ENCODE peak calls at places on chromosomes 4 and X, in nine cellular contexts. T is lower lobe of right lung, L is neural progenitor cell, F is esophagus squamous epithelium, B is AG09319, U is AG10803, J is stomach, C is upper lobe of right lung, W is MCF 10A. Z is an unnamed sample.

GRCh38 chr4:766559-767283 is 59.2 kb downstream of the CPLX1 start:
- DNase-seq in B (no peak), C (no peak), L (no peak), F (no peak), U (no peak), T (peak), J (no peak), W (no peak), Z (no peak)

GRCh38 chrX:119015407-119016242 is 41.2 kb downstream of the LONRF3 start:
- DNase-seq in L (no peak), F (no peak), C (peak), B (peak), T (peak), U (peak), J (peak), W (peak), Z (peak)

GRCh38 chrX:24282381-24283121 is 31.3 kb downstream of the SUPT20HL2 start:
- DNase-seq in B (peak), C (no peak), W (no peak), J (no peak), T (no peak), U (peak), F (no peak), L (peak), Z (no peak)

GRCh38 chr4:2860391-2861348 is 17.0 kb downstream of the ADD1 start:
- DNase-seq in C (peak), J (no peak), U (no peak), W (no peak), F (no peak), B (no peak), L (peak), T (peak), Z (no peak)

GRCh38 chr4:166432842-166433241 is 559.8 kb downstream of the TLL1 start:
- DNase-seq in F (no peak), T (no peak), W (no peak), U (no peak), B (no peak), C (no peak), J (no peak), L (no peak), Z (no peak)

GRCh38 chrX:103941201-103941975 is 21.0 kb upstream of the TMSB15B start:
- DNase-seq in F (no peak), U (peak), C (no peak), J (no peak), T (no peak), B (no peak), L (peak), W (peak), Z (no peak)

GRCh38 chr4:87057835-87058234 is 123.0 kb downstream of the AFF1 start:
- DNase-seq in L (no peak), C (no peak), B (no peak), U (no peak), F (no peak), T (no peak), W (no peak), J (no peak), Z (no peak)

GRCh38 chr4:32003548-32003947 is 1283.4 kb downstream of the PCDH7 start:
- DNase-seq in B (no peak), T (no peak), U (no peak), W (no peak), J (no peak), C (no peak), F (no peak), L (no peak), Z (no peak)

GRCh38 chrX:3345281-3346081 is 971 bp downstream of the MXRA5 start:
- DNase-seq in J (peak), T (peak), B (no peak), C (peak), U (peak), W (no peak), L (peak), F (no peak), Z (no peak)

GRCh38 chr4:141898336-141898735 is 262.0 kb downstream of the IL15 start:
- DNase-seq in T (no peak), W (no peak), U (peak), C (no peak), F (no peak), L (no peak), J (no peak), B (no peak), Z (no peak)

GRCh38 chr4:108303488-108304177 is 134.9 kb upstream of the LEF1 start:
- DNase-seq in W (peak), U (no peak), J (no peak), F (no peak), B (no peak), L (no peak), C (no peak), T (no peak), Z (no peak)

GRCh38 chrX:70219938-70220764 is 14.3 kb upstream of the AWAT1 start:
- DNase-seq in B (no peak), C (no peak), U (peak), F (no peak), W (peak), L (no peak), J (no peak), T (no peak), Z (no peak)

GRCh38 chr4:98314791-98315565 is 53.8 kb downstream of the RAP1GDS1 start:
- DNase-seq in T (no peak), U (peak), F (no peak), J (no peak), C (no peak), W (no peak), L (no peak), B (no peak), Z (no peak)

GRCh38 chr4:55547461-55547770 is 707 bp upstream of the CLOCK start:
- DNase-seq in T (no peak), C (peak), W (no peak), U (no peak), J (no peak), B (no peak), F (no peak), L (peak), Z (no peak)

GRCh38 chrX:135112096-135112729 is 8.1 kb downstream of the ETDB start:
- DNase-seq in L (peak), U (peak), W (peak), J (no peak), T (no peak), C (no peak), B (no peak), F (no peak), Z (peak)

GRCh38 chrX:96394566-96394965 is 290.1 kb upstream of the DIAPH2 start:
- DNase-seq in W (no peak), B (no peak), C (no peak), U (no peak), F (no peak), T (no peak), L (no peak), J (no peak), Z (no peak)

GRCh38 chr4:52358855-52359254 is 300.2 kb downstream of the USP46 start:
- DNase-seq in C (no peak), F (no peak), B (no peak), U (no peak), J (no peak), L (no peak), T (no peak), W (no peak), Z (no peak)

GRCh38 chr4:139454111-139454600 is at the start of gene RAB33B:
- DNase-seq in L (peak), F (no peak), U (peak), B (peak), T (no peak), C (no peak), W (no peak), J (no peak), Z (no peak)

GRCh38 chrX:153770606-153771175 is 6.6 kb downstream of the PLXNB3 start:
- DNase-seq in B (no peak), L (no peak), F (no peak), W (no peak), C (no peak), U (no peak), J (no peak), T (no peak), Z (no peak)

GRCh38 chrX:9851890-9852289 is 65.7 kb downstream of the SHROOM2 start:
- DNase-seq in J (no peak), T (no peak), F (no peak), L (no peak), B (no peak), W (no peak), C (no peak), U (no peak), Z (no peak)

GRCh38 chr4:7999695-8000094 is 60.0 kb upstream of the AFAP1 start:
- DNase-seq in J (no peak), F (no peak), L (no peak), C (no peak), W (no peak), B (no peak), U (no peak), T (no peak), Z (no peak)

GRCh38 chr4:169238445-169238844 is 32.3 kb downstream of the SH3RF1 start:
- DNase-seq in B (no peak), J (no peak), F (no peak), U (no peak), W (peak), C (no peak), L (no peak), T (no peak), Z (no peak)

GRCh38 chrX:15931362-15931761 is 76.7 kb upstream of the AP1S2 start:
- DNase-seq in W (no peak), U (no peak), F (no peak), J (no peak), C (no peak), T (no peak), L (no peak), B (no peak), Z (no peak)

DNA sequence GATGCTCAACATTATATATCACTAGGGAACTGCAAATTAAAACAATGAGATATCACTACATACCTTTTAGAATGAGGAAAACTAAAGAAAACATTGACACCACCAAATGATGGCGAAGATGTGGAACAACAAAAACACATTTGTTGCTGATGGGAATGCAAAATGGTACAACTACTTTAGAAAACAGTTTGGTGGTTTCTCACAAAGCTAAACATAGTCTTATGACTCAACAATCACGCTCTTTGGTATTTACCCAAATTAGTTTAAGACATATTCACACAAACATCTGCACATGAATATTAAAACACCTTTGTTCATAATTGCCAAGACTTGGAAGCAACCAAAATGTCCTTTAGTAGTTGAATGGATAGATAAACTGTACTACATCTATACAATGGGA is 53.2 kb downstream of the USO1 start:
- DNase-seq in C (no peak), T (no peak), W (no peak), L (no peak), U (no peak), J (no peak), F (no peak), B (no peak), Z (no peak)
- TF ChIP-seq CTCF in C (no peak), T (no peak), W (no peak), L (no peak), U (no peak), J (no peak), F (no peak), B (no peak), Z (no peak)

DNA sequence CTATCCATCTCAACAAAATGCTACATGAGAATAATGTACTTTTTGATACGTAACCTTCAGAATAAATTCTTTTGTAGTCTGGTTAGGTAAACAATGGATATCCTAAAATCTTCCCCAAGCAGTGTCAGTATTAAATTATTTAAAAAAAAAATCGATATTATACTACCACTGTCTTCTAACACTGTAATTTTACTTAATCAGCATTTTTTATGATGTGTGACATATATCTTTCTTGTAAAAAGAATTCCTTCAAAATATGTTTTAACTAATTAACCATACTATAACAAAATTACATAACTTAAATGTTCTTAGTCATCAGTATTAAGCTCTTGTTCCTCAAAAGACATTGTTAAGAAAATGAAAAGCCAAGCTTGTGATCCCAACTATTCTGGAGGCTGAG is 12.5 kb downstream of the OTUD4 start:
- DNase-seq in T (no peak), U (no peak), L (no peak), J (no peak), W (no peak), C (no peak), B (no peak), F (no peak), Z (no peak)
- TF ChIP-seq CTCF in T (no peak), U (no peak), L (no peak), J (no peak), W (no peak), C (no peak), B (no peak), F (no peak), Z (no peak)

GRCh38 chr4:54371211-54371610 is 142.1 kb downstream of the PDGFRA start:
- DNase-seq in U (no peak), L (no peak), C (no peak), J (no peak), W (no peak), T (no peak), B (no peak), F (no peak), Z (no peak)

GRCh38 chr4:54372951-54373350 is 143.9 kb downstream of the PDGFRA start:
- DNase-seq in U (no peak), C (no peak), T (no peak), W (no peak), J (no peak), B (no peak), F (no peak), L (no peak), Z (no peak)

GRCh38 chr4:54363037-54363436 is 133.9 kb downstream of the PDGFRA start:
- DNase-seq in L (no peak), F (no peak), U (no peak), W (no peak), C (no peak), B (no peak), T (no peak), J (no peak), Z (no peak)

GRCh38 chr4:54368861-54369260 is 139.8 kb downstream of the PDGFRA start:
- DNase-seq in W (no peak), U (no peak), C (no peak), T (no peak), J (no peak), F (no peak), B (no peak), L (no peak), Z (no peak)

GRCh38 chr4:54367059-54367458 is 138.0 kb downstream of the PDGFRA start:
- DNase-seq in F (no peak), J (no peak), L (no peak), U (no peak), T (no peak), C (no peak), W (no peak), B (no peak), Z (no peak)
- TF ChIP-seq CTCF in F (no peak), J (no peak), L (no peak), U (peak), T (no peak), C (no peak), W (no peak), B (no peak), Z (no peak)

GRCh38 chr4:189302719-189303118 is 638.0 kb upstream of the FRG1 start:
- DNase-seq in T (no peak), F (no peak), U (no peak), W (peak), B (no peak), C (no peak), J (no peak), L (no peak), Z (no peak)
- TF ChIP-seq CTCF in T (no peak), F (no peak), U (no peak), W (no peak), B (no peak), C (no peak), J (no peak), L (no peak), Z (no peak)

GRCh38 chr4:145732895-145733880 is 53.2 kb downstream of the C4orf51 start:
- DNase-seq in W (peak), J (peak), B (peak), T (peak), F (peak), U (peak), L (peak), C (peak), Z (peak)
- TF ChIP-seq CTCF in W (no peak), J (no peak), B (no peak), T (no peak), F (no peak), U (no peak), L (no peak), C (no peak), Z (no peak)

GRCh38 chr4:135325264-135325663 is 1123.7 kb upstream of the PABPC4L start:
- DNase-seq in U (no peak), T (no peak), C (no peak), L (no peak), W (no peak), B (no peak), J (no peak), F (no peak), Z (no peak)
- TF ChIP-seq CTCF in U (no peak), T (no peak), C (no peak), L (no peak), W (no peak), B (no peak), J (no peak), F (no peak), Z (no peak)

DNA sequence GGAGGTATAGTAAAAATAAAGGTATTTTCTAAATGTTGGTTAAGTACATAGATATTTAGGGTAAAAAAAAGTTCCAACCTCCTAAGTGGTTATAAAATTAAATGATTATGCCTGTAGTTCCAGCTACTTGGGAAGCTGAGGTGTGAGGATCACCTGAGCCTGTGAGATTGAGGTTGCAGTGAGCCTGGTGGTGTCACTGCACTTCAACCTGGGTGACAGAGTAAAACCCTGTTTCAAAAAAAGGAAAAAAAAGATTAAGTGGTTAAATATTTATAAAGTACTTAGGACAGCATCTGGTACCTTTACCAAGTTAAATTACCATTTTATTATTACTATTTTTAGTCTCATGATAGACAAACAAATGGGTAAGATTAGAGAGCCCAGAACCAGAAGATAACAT is 1801.0 kb downstream of the C4orf33 start:
- DNase-seq in B (no peak), W (no peak), U (no peak), J (no peak), F (no peak), L (no peak), T (no peak), C (no peak), Z (no peak)
- TF ChIP-seq CTCF in B (no peak), W (no peak), U (no peak), J (no peak), F (no peak), L (no peak), T (no peak), C (no peak), Z (no peak)

Z was measured in activated CD8-positive, alpha-beta T cell treated with anti-CD3 and anti-CD28 coated beads for 36 hours.